ENCODE peak calls at places on chromosome 5, in six cellular contexts. One of them, this sample, is unnamed.

GRCh38 chr5:3373391-3373790 is 222.2 kb upstream of the IRX1 start:
- DNase-seq in cardiac muscle cell: no peak
- DNase-seq in fibroblast of lung: no peak
- DNase-seq in foreskin fibroblast: no peak
- DNase-seq in heart left ventricle: no peak
- DNase-seq in effector memory CD4-positive, alpha-beta T cell: no peak
- DNase-seq in this sample: no peak

GRCh38 chr5:143782588-143783386 is 29.2 kb upstream of the HMHB1 start:
- DNase-seq in fibroblast of lung: peak
- DNase-seq in heart left ventricle: no peak
- DNase-seq in cardiac muscle cell: peak
- DNase-seq in foreskin fibroblast: no peak
- DNase-seq in effector memory CD4-positive, alpha-beta T cell: no peak
- DNase-seq in this sample: no peak

GRCh38 chr5:146307796-146308195 is 30.8 kb upstream of the POU4F3 start:
- DNase-seq in fibroblast of lung: no peak
- DNase-seq in effector memory CD4-positive, alpha-beta T cell: no peak
- DNase-seq in foreskin fibroblast: no peak
- DNase-seq in cardiac muscle cell: no peak
- DNase-seq in heart left ventricle: no peak
- DNase-seq in this sample: no peak

GRCh38 chr5:177475563-177476427 is 2.4 kb upstream of the DBN1 start:
- DNase-seq in foreskin fibroblast: peak
- DNase-seq in effector memory CD4-positive, alpha-beta T cell: no peak
- DNase-seq in cardiac muscle cell: no peak
- DNase-seq in fibroblast of lung: peak
- DNase-seq in heart left ventricle: peak
- DNase-seq in this sample: no peak

GRCh38 chr5:30804739-30805313 is 388.7 kb upstream of the CDH6 start:
- DNase-seq in effector memory CD4-positive, alpha-beta T cell: no peak
- DNase-seq in foreskin fibroblast: no peak
- DNase-seq in cardiac muscle cell: no peak
- DNase-seq in heart left ventricle: peak
- DNase-seq in fibroblast of lung: peak
- DNase-seq in this sample: peak

GRCh38 chr5:110109685-110110084 is 420.0 kb downstream of the MAN2A1 start:
- DNase-seq in effector memory CD4-positive, alpha-beta T cell: no peak
- DNase-seq in fibroblast of lung: no peak
- DNase-seq in heart left ventricle: no peak
- DNase-seq in foreskin fibroblast: no peak
- DNase-seq in cardiac muscle cell: no peak
- DNase-seq in this sample: no peak

GRCh38 chr5:90421136-90421535 is 11.6 kb upstream of the CETN3 start:
- DNase-seq in cardiac muscle cell: peak
- DNase-seq in heart left ventricle: no peak
- DNase-seq in foreskin fibroblast: peak
- DNase-seq in fibroblast of lung: no peak
- DNase-seq in effector memory CD4-positive, alpha-beta T cell: no peak
- DNase-seq in this sample: no peak

GRCh38 chr5:155665371-155665770 is 651.8 kb downstream of the KIF4B start:
- DNase-seq in cardiac muscle cell: no peak
- DNase-seq in heart left ventricle: no peak
- DNase-seq in fibroblast of lung: no peak
- DNase-seq in foreskin fibroblast: no peak
- DNase-seq in effector memory CD4-positive, alpha-beta T cell: no peak
- DNase-seq in this sample: no peak

GRCh38 chr5:6716634-6717149 is 3.5 kb downstream of the TENT4A start:
- DNase-seq in heart left ventricle: no peak
- DNase-seq in cardiac muscle cell: no peak
- DNase-seq in effector memory CD4-positive, alpha-beta T cell: no peak
- DNase-seq in foreskin fibroblast: no peak
- DNase-seq in fibroblast of lung: no peak
- DNase-seq in this sample: no peak
- H3K4me3 ChIP-seq in heart left ventricle: no peak
- H3K4me3 ChIP-seq in cardiac muscle cell: no peak
- H3K4me3 ChIP-seq in effector memory CD4-positive, alpha-beta T cell: peak
- H3K4me3 ChIP-seq in foreskin fibroblast: peak
- H3K4me3 ChIP-seq in fibroblast of lung: peak
- H3K4me3 ChIP-seq in this sample: no peak

GRCh38 chr5:82068723-82069122 is 96.9 kb downstream of the ATG10 start:
- DNase-seq in heart left ventricle: no peak
- DNase-seq in effector memory CD4-positive, alpha-beta T cell: no peak
- DNase-seq in foreskin fibroblast: no peak
- DNase-seq in cardiac muscle cell: no peak
- DNase-seq in fibroblast of lung: no peak
- DNase-seq in this sample: no peak
- H3K4me3 ChIP-seq in heart left ventricle: no peak
- H3K4me3 ChIP-seq in effector memory CD4-positive, alpha-beta T cell: no peak
- H3K4me3 ChIP-seq in foreskin fibroblast: no peak
- H3K4me3 ChIP-seq in cardiac muscle cell: no peak
- H3K4me3 ChIP-seq in fibroblast of lung: peak
- H3K4me3 ChIP-seq in this sample: no peak

GRCh38 chr5:168188182-168188581 is 103.3 kb upstream of the WWC1 start:
- DNase-seq in heart left ventricle: no peak
- DNase-seq in effector memory CD4-positive, alpha-beta T cell: no peak
- DNase-seq in fibroblast of lung: no peak
- DNase-seq in cardiac muscle cell: no peak
- DNase-seq in foreskin fibroblast: no peak
- DNase-seq in this sample: no peak
- H3K4me3 ChIP-seq in heart left ventricle: no peak
- H3K4me3 ChIP-seq in effector memory CD4-positive, alpha-beta T cell: no peak
- H3K4me3 ChIP-seq in fibroblast of lung: no peak
- H3K4me3 ChIP-seq in cardiac muscle cell: no peak
- H3K4me3 ChIP-seq in foreskin fibroblast: no peak
- H3K4me3 ChIP-seq in this sample: no peak

DNA sequence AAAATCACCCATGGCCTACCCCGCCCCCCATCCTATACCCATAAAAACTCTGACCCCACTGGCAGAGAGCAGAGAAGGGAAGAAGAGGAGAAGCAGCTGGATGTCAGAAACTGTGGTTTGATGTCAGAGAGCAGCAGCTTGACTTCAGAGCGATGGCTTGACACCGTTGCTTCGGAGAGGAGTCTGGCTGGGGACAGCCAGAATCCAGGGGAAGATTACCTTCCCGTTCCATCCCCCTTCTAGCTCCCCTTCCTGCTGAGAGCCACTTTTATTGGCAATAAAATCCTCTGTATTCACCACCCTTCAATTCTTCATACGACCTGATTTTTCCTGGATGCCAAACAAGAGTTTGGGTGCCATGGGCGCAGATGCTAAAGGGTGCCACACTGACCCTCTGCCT is 138.0 kb downstream of the DCP2 start:
- DNase-seq in foreskin fibroblast: no peak
- DNase-seq in effector memory CD4-positive, alpha-beta T cell: no peak
- DNase-seq in cardiac muscle cell: no peak
- DNase-seq in fibroblast of lung: no peak
- DNase-seq in heart left ventricle: no peak
- DNase-seq in this sample: no peak
- H3K4me3 ChIP-seq in foreskin fibroblast: no peak
- H3K4me3 ChIP-seq in effector memory CD4-positive, alpha-beta T cell: no peak
- H3K4me3 ChIP-seq in cardiac muscle cell: no peak
- H3K4me3 ChIP-seq in fibroblast of lung: no peak
- H3K4me3 ChIP-seq in heart left ventricle: no peak
- H3K4me3 ChIP-seq in this sample: no peak

DNA sequence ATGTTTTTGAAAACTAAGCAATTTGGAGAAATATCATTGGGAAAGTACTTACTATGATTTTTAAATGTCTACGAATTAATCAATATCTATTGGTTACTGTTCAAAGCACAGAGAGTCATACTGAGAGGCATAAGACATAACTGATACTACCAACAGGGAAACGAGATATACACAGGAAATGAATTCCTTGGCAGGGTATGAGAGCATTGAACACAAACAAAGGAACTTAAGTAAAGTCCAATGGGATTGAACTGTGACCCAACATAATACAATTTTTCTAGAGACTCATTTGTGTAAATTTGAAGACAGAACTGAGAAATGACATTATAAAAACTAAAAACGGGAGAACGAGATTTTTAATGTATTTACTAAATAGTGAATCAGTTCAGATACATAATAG is 1.3 kb upstream of the ITGA1 start:
- DNase-seq in effector memory CD4-positive, alpha-beta T cell: no peak
- DNase-seq in foreskin fibroblast: no peak
- DNase-seq in cardiac muscle cell: no peak
- DNase-seq in fibroblast of lung: no peak
- DNase-seq in heart left ventricle: no peak
- DNase-seq in this sample: no peak
- H3K4me3 ChIP-seq in effector memory CD4-positive, alpha-beta T cell: no peak
- H3K4me3 ChIP-seq in foreskin fibroblast: no peak
- H3K4me3 ChIP-seq in cardiac muscle cell: no peak
- H3K4me3 ChIP-seq in fibroblast of lung: no peak
- H3K4me3 ChIP-seq in heart left ventricle: no peak
- H3K4me3 ChIP-seq in this sample: no peak

GRCh38 chr5:151517122-151517920 is 69.9 kb downstream of the SLC36A1 start:
- DNase-seq in foreskin fibroblast: no peak
- DNase-seq in effector memory CD4-positive, alpha-beta T cell: no peak
- DNase-seq in heart left ventricle: no peak
- DNase-seq in cardiac muscle cell: no peak
- DNase-seq in fibroblast of lung: no peak
- DNase-seq in this sample: no peak

GRCh38 chr5:151523335-151523734 is 67.8 kb downstream of the FAT2 start:
- DNase-seq in fibroblast of lung: peak
- DNase-seq in effector memory CD4-positive, alpha-beta T cell: no peak
- DNase-seq in foreskin fibroblast: peak
- DNase-seq in heart left ventricle: no peak
- DNase-seq in cardiac muscle cell: peak
- DNase-seq in this sample: peak

GRCh38 chr5:151520294-151520693 is 70.8 kb downstream of the FAT2 start:
- DNase-seq in heart left ventricle: no peak
- DNase-seq in foreskin fibroblast: peak
- DNase-seq in cardiac muscle cell: peak
- DNase-seq in fibroblast of lung: no peak
- DNase-seq in effector memory CD4-positive, alpha-beta T cell: no peak
- DNase-seq in this sample: no peak
- H3K4me3 ChIP-seq in heart left ventricle: no peak
- H3K4me3 ChIP-seq in foreskin fibroblast: no peak
- H3K4me3 ChIP-seq in cardiac muscle cell: no peak
- H3K4me3 ChIP-seq in fibroblast of lung: no peak
- H3K4me3 ChIP-seq in effector memory CD4-positive, alpha-beta T cell: no peak
- H3K4me3 ChIP-seq in this sample: no peak